ENCODE peak calls at places on chromosomes 13 and 19, in nine cellular contexts. K is A549, X is esophagus squamous epithelium, W is body of pancreas, U is GM12878, I is IMR-90, Z is Peyer's patch, Q is HCT116, H is heart left ventricle. D is an unnamed sample.

GRCh38 chr13:92225861-92226260 is 827.4 kb downstream of the GPC5 start:
- DNase-seq in K (no peak), X (no peak), W (no peak), U (no peak), I (no peak), Z (no peak), Q (no peak), H (no peak), D (no peak)

GRCh38 chr13:28492527-28493367 is 2.2 kb downstream of the FLT1 start:
- DNase-seq in K (no peak), X (no peak), W (no peak), U (peak), I (no peak), Z (no peak), Q (no peak), H (no peak), D (no peak)

GRCh38 chr19:11378319-11379189 is 4.1 kb downstream of the SWSAP1 start:
- DNase-seq in K (peak), X (no peak), W (peak), U (no peak), I (peak), Z (peak), Q (no peak), H (peak), D (no peak)

GRCh38 chr13:37241786-37242185 is 136.3 kb upstream of the CSNK1A1L start:
- DNase-seq in K (no peak), X (no peak), W (no peak), U (no peak), I (no peak), Z (no peak), Q (no peak), H (no peak), D (no peak)

GRCh38 chr13:27424246-27425150 is at the start of gene GTF3A:
- DNase-seq in K (peak), X (no peak), W (peak), U (peak), I (peak), Z (peak), Q (peak), H (peak), D (peak)

GRCh38 chr13:111337206-111337605 is 16.8 kb downstream of the TEX29 start:
- DNase-seq in K (no peak), X (no peak), W (no peak), U (no peak), I (peak), Z (no peak), Q (no peak), H (no peak), D (no peak)

GRCh38 chr13:59480857-59481256 is 682.9 kb downstream of the DIAPH3 start:
- DNase-seq in K (no peak), X (no peak), W (no peak), U (no peak), I (no peak), Z (no peak), Q (no peak), H (no peak), D (no peak)

GRCh38 chr19:50258918-50259372 is 55.5 kb downstream of the MYH14 start:
- DNase-seq in K (peak), X (no peak), W (peak), U (no peak), I (no peak), Z (no peak), Q (no peak), H (no peak), D (no peak)

GRCh38 chr19:39362682-39363657 is 20.7 kb downstream of the SAMD4B start:
- DNase-seq in K (no peak), X (no peak), W (no peak), U (no peak), I (peak), Z (no peak), Q (no peak), H (no peak), D (peak)

GRCh38 chr13:110062077-110062776 is 244.7 kb downstream of the COL4A1 start:
- DNase-seq in K (no peak), X (no peak), W (peak), U (no peak), I (peak), Z (no peak), Q (no peak), H (peak), D (no peak)

GRCh38 chr13:110064022-110064421 is 242.9 kb downstream of the COL4A1 start:
- DNase-seq in K (no peak), X (no peak), W (no peak), U (no peak), I (no peak), Z (no peak), Q (no peak), H (no peak), D (no peak)

GRCh38 chr13:110063490-110063889 is 243.5 kb downstream of the COL4A1 start:
- DNase-seq in K (no peak), X (no peak), W (no peak), U (no peak), I (no peak), Z (no peak), Q (no peak), H (no peak), D (no peak)

GRCh38 chr13:110062777-110063442 is 244.0 kb downstream of the COL4A1 start:
- DNase-seq in K (no peak), X (no peak), W (no peak), U (no peak), I (no peak), Z (no peak), Q (no peak), H (no peak), D (no peak)

GRCh38 chr13:110061270-110061669 is 245.7 kb downstream of the COL4A1 start:
- DNase-seq in K (no peak), X (no peak), W (no peak), U (no peak), I (no peak), Z (no peak), Q (no peak), H (no peak), D (no peak)
- TF ChIP-seq CTCF in K (no peak), X (no peak), W (no peak), U (no peak), I (no peak), Z (no peak), Q (peak), H (no peak), D (no peak)

GRCh38 chr13:101452519-101453485 is at the start of gene ITGBL1:
- DNase-seq in K (no peak), X (no peak), W (peak), U (no peak), I (peak), Z (no peak), Q (no peak), H (no peak), D (peak)
- H3K4me3 ChIP-seq in K (no peak), X (peak), W (peak), U (peak), I (peak), Z (peak), Q (no peak), H (peak), D (peak)

GRCh38 chr13:73222627-73223026 is 163.8 kb downstream of the KLF5 start:
- DNase-seq in K (no peak), X (no peak), W (peak), U (no peak), I (no peak), Z (no peak), Q (no peak), H (no peak), D (no peak)

GRCh38 chr13:73223372-73223781 is 164.6 kb downstream of the KLF5 start:
- DNase-seq in K (no peak), X (no peak), W (no peak), U (peak), I (no peak), Z (no peak), Q (no peak), H (no peak), D (no peak)

GRCh38 chr13:73225983-73226382 is 167.2 kb downstream of the KLF5 start:
- DNase-seq in K (no peak), X (no peak), W (no peak), U (no peak), I (no peak), Z (no peak), Q (no peak), H (no peak), D (no peak)

GRCh38 chr13:73220966-73221720 is 162.3 kb downstream of the KLF5 start:
- DNase-seq in K (peak), X (no peak), W (no peak), U (no peak), I (peak), Z (peak), Q (no peak), H (no peak), D (no peak)

GRCh38 chr13:73224708-73225107 is 165.9 kb downstream of the KLF5 start:
- DNase-seq in K (no peak), X (no peak), W (no peak), U (no peak), I (peak), Z (no peak), Q (no peak), H (no peak), D (no peak)
- TF ChIP-seq POLR2A in K (no peak), X (no peak), W (no peak), U (no peak), I (no peak), Z (no peak), Q (no peak), H (no peak), D (no peak)

DNA sequence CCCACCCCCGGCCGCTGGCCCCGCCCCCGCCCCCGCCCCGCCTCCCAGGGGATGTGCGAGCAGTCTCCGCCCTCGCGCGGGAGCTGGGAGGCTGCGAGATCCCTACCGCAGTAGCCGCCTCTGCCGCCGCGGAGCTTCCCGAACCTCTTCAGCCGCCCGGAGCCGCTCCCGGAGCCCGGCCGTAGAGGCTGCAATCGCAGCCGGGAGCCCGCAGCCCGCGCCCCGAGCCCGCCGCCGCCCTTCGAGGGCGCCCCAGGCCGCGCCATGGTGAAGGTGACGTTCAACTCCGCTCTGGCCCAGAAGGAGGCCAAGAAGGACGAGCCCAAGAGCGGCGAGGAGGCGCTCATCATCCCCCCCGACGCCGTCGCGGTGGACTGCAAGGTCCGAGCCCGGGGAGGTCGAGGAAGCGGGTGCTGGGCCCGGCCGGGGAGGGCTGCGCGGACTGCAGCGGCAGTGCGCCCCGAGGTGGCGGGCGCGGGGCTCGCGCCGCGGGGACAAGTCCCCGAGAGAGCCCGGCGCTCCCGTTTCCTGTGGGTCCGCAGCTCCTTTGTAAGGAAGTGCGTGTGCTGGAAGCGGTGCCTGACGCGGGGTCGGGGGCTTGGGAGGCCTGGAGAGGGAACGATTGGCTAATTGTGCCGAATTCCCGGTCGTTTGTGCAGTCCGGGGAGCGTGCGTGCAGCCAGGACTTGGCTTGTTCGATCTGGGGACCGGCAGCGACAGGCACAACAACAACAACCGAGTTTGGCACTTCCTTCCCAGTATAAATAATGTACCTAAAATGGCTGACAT is at the start of gene ITM2B:
- DNase-seq in K (peak), X (peak), W (peak), U (no peak), I (peak), Z (peak), Q (peak), H (peak), D (no peak)
- TF ChIP-seq CTCF in K (peak), X (no peak), W (peak), U (peak), I (peak), Z (peak), Q (peak), H (peak), D (no peak)

GRCh38 chr13:93226065-93226622 is 463 bp upstream of the GPC6 start:
- DNase-seq in K (no peak), X (no peak), W (no peak), U (no peak), I (no peak), Z (no peak), Q (no peak), H (no peak), D (no peak)
- H3K4me3 ChIP-seq in K (peak), X (no peak), W (peak), U (no peak), I (peak), Z (peak), Q (no peak), H (peak), D (no peak)

GRCh38 chr19:42283248-42284065 is 14.4 kb downstream of the CIC start:
- DNase-seq in K (peak), X (peak), W (peak), U (peak), I (peak), Z (peak), Q (peak), H (peak), D (peak)
- TF ChIP-seq POLR2A in K (peak), X (no peak), W (peak), U (peak), I (no peak), Z (no peak), Q (no peak), H (peak), D (peak)

GRCh38 chr19:35754365-35755139 is 2.3 kb downstream of the HSPB6 start:
- DNase-seq in K (no peak), X (no peak), W (no peak), U (no peak), I (no peak), Z (no peak), Q (no peak), H (no peak), D (peak)
- TF ChIP-seq CTCF in K (no peak), X (no peak), W (no peak), U (no peak), I (no peak), Z (no peak), Q (no peak), H (no peak), D (no peak)

GRCh38 chr13:110312669-110313031 is 5.6 kb downstream of the COL4A2 start:
- DNase-seq in K (peak), X (no peak), W (no peak), U (no peak), I (peak), Z (no peak), Q (no peak), H (no peak), D (peak)
- H3K4me3 ChIP-seq in K (no peak), X (no peak), W (no peak), U (no peak), I (no peak), Z (no peak), Q (no peak), H (peak), D (no peak)

D was measured in lower leg skin.